ENCODE peak calls at places on chromosomes 11 and 22, in six cellular contexts. J is substantia nigra, Y is iPS DF 6.9, B is PC-9, A is colonic mucosa, M is K562. K is an unnamed sample.

GRCh38 chr11:93908689-93909088 is 58.3 kb upstream of the VSTM5 start:
- DNase-seq in Y (no peak), B (peak), A (no peak), M (no peak), J (no peak), K (peak)

GRCh38 chr11:19453893-19454292 is 213.1 kb upstream of the E2F8 start:
- DNase-seq in M (no peak), B (peak), A (no peak), J (no peak), Y (no peak), K (peak)

GRCh38 chr22:46322711-46323110 is 12.8 kb upstream of the TRMU start:
- DNase-seq in M (no peak), B (no peak), Y (no peak), J (no peak), A (no peak), K (no peak)

GRCh38 chr11:1446623-1447022 is 40.0 kb downstream of the MOB2 start:
- DNase-seq in B (no peak), J (no peak), M (no peak), Y (no peak), A (no peak), K (no peak)

GRCh38 chr11:115226556-115226955 is 277.7 kb downstream of the CADM1 start:
- DNase-seq in J (no peak), Y (peak), M (no peak), A (no peak), B (no peak), K (no peak)

GRCh38 chr11:126834573-126834972 is 166.0 kb downstream of the KIRREL3 start:
- DNase-seq in J (no peak), M (no peak), A (no peak), B (peak), Y (no peak), K (no peak)

GRCh38 chr11:79182794-79183193 is 258.0 kb downstream of the TENM4 start:
- DNase-seq in B (no peak), Y (no peak), J (no peak), M (no peak), A (no peak), K (no peak)

GRCh38 chr11:121936781-121937447 is 179.1 kb downstream of the BLID start:
- DNase-seq in B (no peak), Y (no peak), M (no peak), J (no peak), A (no peak), K (peak)

GRCh38 chr22:34897126-34897525 is 168.8 kb upstream of the ISX start:
- DNase-seq in J (no peak), A (no peak), Y (no peak), M (no peak), B (no peak), K (no peak)

GRCh38 chr11:1504164-1504563 is 17.6 kb upstream of the MOB2 start:
- DNase-seq in B (no peak), M (no peak), J (no peak), Y (no peak), A (no peak), K (no peak)

GRCh38 chr11:1844221-1845094 is 5.7 kb downstream of the TNNI2 start:
- DNase-seq in Y (no peak), M (peak), A (peak), B (no peak), J (no peak), K (no peak)

GRCh38 chr11:111736191-111736590 is 30.0 kb downstream of the PPP2R1B start:
- DNase-seq in A (no peak), B (no peak), J (no peak), Y (no peak), M (no peak), K (no peak)

GRCh38 chr11:83069441-83070043 is 2.2 kb downstream of the RAB30 start:
- DNase-seq in J (no peak), B (no peak), Y (no peak), A (no peak), M (no peak), K (no peak)

GRCh38 chr11:61254403-61255025 is 13.5 kb downstream of the PGA5 start:
- DNase-seq in B (peak), Y (peak), J (peak), A (peak), M (peak), K (peak)

GRCh38 chr11:17721242-17721999 is 2.0 kb downstream of the MYOD1 start:
- DNase-seq in Y (no peak), A (no peak), J (no peak), B (no peak), M (no peak), K (no peak)

GRCh38 chr11:86365566-86365965 is 9.1 kb upstream of the CCDC81 start:
- DNase-seq in J (no peak), M (no peak), Y (no peak), A (no peak), B (no peak), K (no peak)

GRCh38 chr11:38818720-38819119 is 2220.7 kb upstream of the RAG2 start:
- DNase-seq in A (no peak), B (no peak), M (no peak), J (no peak), Y (no peak), K (no peak)

GRCh38 chr11:8168485-8169257 is at the start of gene RIC3:
- DNase-seq in J (peak), A (no peak), M (no peak), B (no peak), Y (peak), K (no peak)

GRCh38 chr11:77372736-77373135 is 71.2 kb upstream of the GDPD4 start:
- DNase-seq in Y (no peak), J (no peak), A (no peak), B (no peak), M (no peak), K (no peak)

GRCh38 chr11:34358258-34358665 is 452 bp upstream of the ABTB2 start:
- DNase-seq in Y (no peak), A (peak), B (peak), M (peak), J (peak), K (peak)

GRCh38 chr11:86288776-86289507 is 13.1 kb upstream of the HIKESHI start:
- DNase-seq in A (no peak), J (no peak), Y (no peak), B (no peak), M (no peak), K (no peak)

GRCh38 chr11:119363081-119363861 is 16.8 kb upstream of the MFRP start:
- DNase-seq in J (no peak), Y (no peak), M (no peak), A (no peak), B (no peak), K (no peak)

GRCh38 chr11:3206128-3206921 is 12.3 kb downstream of the MRGPRG start:
- DNase-seq in B (no peak), M (no peak), A (no peak), Y (no peak), J (no peak), K (no peak)

GRCh38 chr11:60345489-60345888 is 18.4 kb downstream of the MS4A6E start:
- DNase-seq in B (no peak), Y (no peak), M (no peak), J (no peak), A (no peak), K (no peak)

GRCh38 chr22:27873476-27873875 is 45.6 kb downstream of the PITPNB start:
- DNase-seq in A (no peak), Y (no peak), M (no peak), J (no peak), B (no peak), K (no peak)

GRCh38 chr11:29153078-29153477 is 863.8 kb downstream of the KCNA4 start:
- DNase-seq in M (no peak), B (no peak), J (no peak), Y (no peak), A (no peak), K (no peak)

GRCh38 chr22:19970031-19970478 is 28.4 kb upstream of the TXNRD2 start:
- DNase-seq in B (no peak), A (no peak), M (no peak), Y (no peak), J (no peak), K (no peak)
- H3K27ac ChIP-seq in B (no peak), A (no peak), M (no peak), Y (no peak), J (peak), K (peak)

GRCh38 chr11:44674809-44675208 is 52.0 kb upstream of the TSPAN18 start:
- DNase-seq in B (no peak), J (no peak), Y (no peak), A (no peak), M (no peak), K (no peak)
- H3K27ac ChIP-seq in B (no peak), J (no peak), Y (no peak), A (no peak), M (no peak), K (no peak)

GRCh38 chr11:67059671-67060070 is 3.0 kb downstream of the RHOD start:
- DNase-seq in J (no peak), A (no peak), B (no peak), M (no peak), Y (no peak), K (no peak)
- H3K27ac ChIP-seq in J (no peak), A (no peak), B (peak), M (no peak), Y (no peak), K (peak)

GRCh38 chr22:42273855-42274451 is 3.5 kb upstream of the TCF20 start:
- DNase-seq in A (no peak), Y (no peak), J (no peak), B (no peak), M (no peak), K (no peak)

GRCh38 chr22:42271906-42272305 is 1.5 kb upstream of the TCF20 start:
- DNase-seq in Y (no peak), M (no peak), A (no peak), B (no peak), J (no peak), K (no peak)

GRCh38 chr22:42271191-42271813 is 849 bp upstream of the TCF20 start:
- DNase-seq in Y (no peak), M (no peak), B (no peak), J (no peak), A (no peak), K (no peak)

GRCh38 chr22:42270512-42271190 is at the start of gene TCF20:
- DNase-seq in B (peak), J (peak), Y (no peak), A (peak), M (peak), K (peak)

GRCh38 chr22:42272431-42273004 is 2.1 kb upstream of the TCF20 start:
- DNase-seq in A (no peak), M (no peak), Y (no peak), J (no peak), B (no peak), K (no peak)
- H3K27ac ChIP-seq in A (peak), M (no peak), Y (no peak), J (no peak), B (no peak), K (peak)

K was measured in RWPE1.